ENCODE peak calls at places on chromosome 17, in ten cellular contexts. Z is endothelial cell of umbilical vein, H is non-pigmented ciliary epithelial cell, Y is ovary, E is cardiac muscle cell, T is H9, C is GM23338, M is left cardiac atrium, O is IMR-90, I is KBM-7. D is an unnamed sample.
A peak's percentile ranks its signal among the peaks of the same experiment; 100 is the strongest.

GRCh38 chr17:42276359-42276608 is at the start of gene STAT5B:
- DNase-seq in Z (peak; percentile 46), H (no peak), Y (peak; percentile 77), E (no peak), T (peak; percentile 66), C (peak; percentile 85), M (peak; percentile 79), O (peak; percentile 55), I (peak; percentile 47), D (peak; percentile 63)

GRCh38 chr17:80552523-80552922 is 7.9 kb downstream of the RPTOR start:
- DNase-seq in Z (no peak), H (no peak), Y (no peak), E (no peak), T (no peak), C (no peak), M (no peak), O (no peak), I (no peak), D (no peak)

GRCh38 chr17:66717680-66718079 is 117.2 kb upstream of the CACNG5 start:
- DNase-seq in Z (no peak), H (no peak), Y (no peak), E (no peak), T (peak; percentile 48), C (no peak), M (no peak), O (peak; percentile 12), I (no peak), D (peak; percentile 23)

GRCh38 chr17:7523033-7523432 is 25.8 kb upstream of the TNFSF12 start:
- DNase-seq in Z (peak; percentile 9), H (no peak), Y (no peak), E (no peak), T (peak; percentile 93), C (peak; percentile 94), M (peak; percentile 36), O (no peak), I (peak; percentile 75), D (peak; percentile 42)

GRCh38 chr17:30824002-30824355 is 513 bp downstream of the CRLF3 start:
- DNase-seq in Z (no peak), H (no peak), Y (peak; percentile 36), E (no peak), T (no peak), C (no peak), M (no peak), O (no peak), I (peak; percentile 45), D (peak; percentile 40)

GRCh38 chr17:69300222-69300621 is 26.7 kb downstream of the ABCA5 start:
- DNase-seq in Z (no peak), H (no peak), Y (no peak), E (no peak), T (no peak), C (no peak), M (no peak), O (no peak), I (no peak), D (no peak)

GRCh38 chr17:73593249-73593965 is 50.8 kb downstream of the SDK2 start:
- DNase-seq in Z (no peak), H (no peak), Y (no peak), E (no peak), T (no peak), C (no peak), M (no peak), O (no peak), I (no peak), D (no peak)

GRCh38 chr17:48992433-48992832 is 4.8 kb upstream of the IGF2BP1 start:
- DNase-seq in Z (peak; percentile 51), H (no peak), Y (no peak), E (no peak), T (no peak), C (no peak), M (no peak), O (no peak), I (peak; percentile 36), D (no peak)

GRCh38 chr17:32502013-32502412 is 15.2 kb downstream of the CDK5R1 start:
- DNase-seq in Z (no peak), H (no peak), Y (no peak), E (no peak), T (no peak), C (no peak), M (no peak), O (no peak), I (no peak), D (no peak)

GRCh38 chr17:76645481-76645880 is 1.9 kb upstream of the ST6GALNAC1 start:
- DNase-seq in Z (no peak), H (no peak), Y (no peak), E (no peak), T (no peak), C (no peak), M (no peak), O (no peak), I (no peak), D (no peak)

GRCh38 chr17:56309897-56310296 is 156.6 kb downstream of the ANKFN1 start:
- DNase-seq in Z (no peak), H (no peak), Y (no peak), E (no peak), T (no peak), C (no peak), M (no peak), O (peak; percentile 78), I (no peak), D (no peak)

GRCh38 chr17:36198831-36199465 is 2.4 kb upstream of the CCL3L1 start:
- DNase-seq in Z (no peak), H (no peak), Y (no peak), E (no peak), T (no peak), C (no peak), M (no peak), O (no peak), I (no peak), D (no peak)

GRCh38 chr17:45339646-45340605 is 23.1 kb upstream of the MAP3K14 start:
- DNase-seq in Z (no peak), H (no peak), Y (no peak), E (no peak), T (peak; percentile 23), C (no peak), M (no peak), O (no peak), I (no peak), D (no peak)

GRCh38 chr17:46061435-46061834 is 62.4 kb downstream of the STH start:
- DNase-seq in Z (peak; percentile 49), H (no peak), Y (no peak), E (no peak), T (no peak), C (peak; percentile 68), M (no peak), O (no peak), I (peak; percentile 34), D (no peak)

GRCh38 chr17:17382901-17383300 is 79.7 kb downstream of the NT5M start:
- DNase-seq in Z (peak; percentile 6), H (no peak), Y (no peak), E (no peak), T (no peak), C (no peak), M (no peak), O (no peak), I (peak; percentile 38), D (no peak)

GRCh38 chr17:12180644-12181261 is 160.1 kb downstream of the MAP2K4 start:
- DNase-seq in Z (peak; percentile 35), H (peak; percentile 34), Y (peak; percentile 46), E (peak; percentile 83), T (no peak), C (peak; percentile 78), M (no peak), O (peak; percentile 79), I (peak; percentile 37), D (peak; percentile 7)

GRCh38 chr17:75159196-75160031 is 5.1 kb upstream of the JPT1 start:
- DNase-seq in Z (peak; percentile 35), H (peak; percentile 65), Y (no peak), E (no peak), T (no peak), C (no peak), M (no peak), O (peak; percentile 78), I (no peak), D (no peak)

GRCh38 chr17:3647769-3648540 is 11.4 kb downstream of the CTNS start:
- DNase-seq in Z (peak; percentile 47), H (no peak), Y (no peak), E (peak; percentile 82), T (peak; percentile 85), C (peak; percentile 74), M (peak; percentile 57), O (peak; percentile 55), I (peak; percentile 62), D (peak; percentile 41)

GRCh38 chr17:75194879-75195278 is 10.6 kb upstream of the NUP85 start:
- DNase-seq in Z (no peak), H (no peak), Y (no peak), E (no peak), T (no peak), C (no peak), M (no peak), O (no peak), I (no peak), D (no peak)

GRCh38 chr17:13647551-13647950 is 45.8 kb upstream of the HS3ST3A1 start:
- DNase-seq in Z (no peak), H (no peak), Y (no peak), E (no peak), T (no peak), C (no peak), M (no peak), O (no peak), I (no peak), D (no peak)

GRCh38 chr17:42459256-42459982 is 741 bp downstream of the ATP6V0A1 start:
- DNase-seq in Z (no peak), H (no peak), Y (peak; percentile 56), E (peak; percentile 7), T (peak; percentile 54), C (peak; percentile 71), M (peak; percentile 56), O (peak; percentile 69), I (peak; percentile 37), D (peak; percentile 61)

GRCh38 chr17:313911-314613 is 38.5 kb downstream of the RPH3AL start:
- DNase-seq in Z (no peak), H (no peak), Y (no peak), E (no peak), T (no peak), C (no peak), M (no peak), O (no peak), I (no peak), D (no peak)

D was measured in NCI-H146.